ENCODE peak calls at places on chromosomes 5 and 9, in five cellular contexts. Z is ureter, S is stomach, Y is substantia nigra, B is GM13976. M is an unnamed sample.

GRCh38 chr5:73199671-73200070 is 26.7 kb downstream of the TMEM174 start:
- DNase-seq in Z (no peak), S (no peak), Y (no peak), B (no peak), M (no peak)

GRCh38 chr9:36892279-36892678 is 141.8 kb downstream of the PAX5 start:
- DNase-seq in Z (no peak), S (no peak), Y (no peak), B (no peak), M (no peak)

GRCh38 chr9:33186457-33187168 is 19.5 kb upstream of the B4GALT1 start:
- DNase-seq in Z (no peak), S (peak; percentile 68), Y (no peak), B (no peak), M (no peak)

GRCh38 chr9:13750639-13751038 is 471.1 kb upstream of the MPDZ start:
- DNase-seq in Z (no peak), S (no peak), Y (peak; percentile 0), B (no peak), M (no peak)

GRCh38 chr5:307794-308579 is 13.5 kb upstream of the AHRR start:
- DNase-seq in Z (no peak), S (peak; percentile 18), Y (no peak), B (no peak), M (no peak)

GRCh38 chr5:56329652-56330051 is 96.5 kb upstream of the ANKRD55 start:
- DNase-seq in Z (no peak), S (no peak), Y (no peak), B (peak; percentile 59), M (no peak)

GRCh38 chr5:127875235-127876021 is 172.2 kb downstream of the CCDC192 start:
- DNase-seq in Z (peak; percentile 42), S (peak; percentile 69), Y (peak; percentile 36), B (peak; percentile 35), M (peak; percentile 32)

GRCh38 chr5:106121972-106122605 is 1548.6 kb downstream of the EFNA5 start:
- DNase-seq in Z (no peak), S (peak; percentile 31), Y (no peak), B (peak; percentile 39), M (no peak)

GRCh38 chr5:139272471-139273321 is 20.8 kb upstream of the MATR3 start:
- DNase-seq in Z (no peak), S (no peak), Y (no peak), B (no peak), M (no peak)

GRCh38 chr9:106892632-106893031 is 29.7 kb downstream of the ZNF462 start:
- DNase-seq in Z (peak; percentile 50), S (no peak), Y (no peak), B (no peak), M (no peak)

GRCh38 chr5:111603446-111603827 is 91.1 kb upstream of the STARD4 start:
- DNase-seq in Z (no peak), S (no peak), Y (no peak), B (no peak), M (no peak)

GRCh38 chr5:94021246-94021645 is 279.8 kb upstream of the POU5F2 start:
- DNase-seq in Z (no peak), S (peak; percentile 30), Y (no peak), B (no peak), M (no peak)

GRCh38 chr5:55865831-55866230 is 14.7 kb downstream of the IL31RA start:
- DNase-seq in Z (no peak), S (no peak), Y (no peak), B (no peak), M (no peak)

GRCh38 chr5:56686337-56687198 is 128.8 kb upstream of the MAP3K1 start:
- DNase-seq in Z (no peak), S (no peak), Y (no peak), B (peak; percentile 28), M (no peak)

GRCh38 chr5:128591598-128592455 is 53.8 kb upstream of the FBN2 start:
- DNase-seq in Z (no peak), S (no peak), Y (no peak), B (no peak), M (no peak)

GRCh38 chr5:33936004-33936380 is 194 bp upstream of the RXFP3 start:
- DNase-seq in Z (peak; percentile 57), S (peak; percentile 49), Y (peak; percentile 42), B (peak; percentile 79), M (no peak)

GRCh38 chr5:66739923-66740322 is 143.7 kb downstream of the MAST4 start:
- DNase-seq in Z (no peak), S (no peak), Y (no peak), B (no peak), M (no peak)

GRCh38 chr9:126461029-126461428 is 134.4 kb downstream of the MVB12B start:
- DNase-seq in Z (no peak), S (peak; percentile 10), Y (no peak), B (no peak), M (no peak)

GRCh38 chr5:72281430-72281763 is 38.6 kb downstream of the MRPS27 start:
- DNase-seq in Z (no peak), S (no peak), Y (no peak), B (no peak), M (no peak)

GRCh38 chr9:20300430-20301115 is 321.7 kb downstream of the MLLT3 start:
- DNase-seq in Z (no peak), S (no peak), Y (no peak), B (no peak), M (no peak)